ENCODE peak calls at places on chromosomes 6 and 20, in eight cellular contexts. One of them, this sample, is unnamed.

GRCh38 chr6:154482858-154483257 is 27.6 kb downstream of the CNKSR3 start:
- DNase-seq in fibroblast of lung: no peak
- DNase-seq in nephron progenitor cell: no peak
- DNase-seq in hepatocyte: no peak
- DNase-seq in AG10803: peak
- DNase-seq in CD8-positive, alpha-beta T cell: no peak
- DNase-seq in CD4-positive, alpha-beta T cell: no peak
- DNase-seq in HFF-Myc: no peak
- DNase-seq in this sample: no peak

GRCh38 chr6:99241905-99242534 is 107.5 kb downstream of the FAXC start:
- DNase-seq in fibroblast of lung: peak
- DNase-seq in nephron progenitor cell: peak
- DNase-seq in hepatocyte: peak
- DNase-seq in AG10803: peak
- DNase-seq in CD8-positive, alpha-beta T cell: no peak
- DNase-seq in CD4-positive, alpha-beta T cell: no peak
- DNase-seq in HFF-Myc: peak
- DNase-seq in this sample: no peak

GRCh38 chr20:51533291-51534172 is 9.0 kb downstream of the NFATC2 start:
- DNase-seq in fibroblast of lung: peak
- DNase-seq in nephron progenitor cell: no peak
- DNase-seq in hepatocyte: no peak
- DNase-seq in AG10803: peak
- DNase-seq in CD8-positive, alpha-beta T cell: no peak
- DNase-seq in CD4-positive, alpha-beta T cell: no peak
- DNase-seq in HFF-Myc: no peak
- DNase-seq in this sample: no peak

GRCh38 chr6:30884521-30885480 is 482 bp downstream of the DDR1 start:
- DNase-seq in fibroblast of lung: peak
- DNase-seq in nephron progenitor cell: peak
- DNase-seq in hepatocyte: peak
- DNase-seq in AG10803: no peak
- DNase-seq in CD8-positive, alpha-beta T cell: no peak
- DNase-seq in CD4-positive, alpha-beta T cell: peak
- DNase-seq in HFF-Myc: no peak
- DNase-seq in this sample: no peak

GRCh38 chr20:41654292-41654691 is 36.1 kb upstream of the CHD6 start:
- DNase-seq in fibroblast of lung: no peak
- DNase-seq in nephron progenitor cell: no peak
- DNase-seq in hepatocyte: no peak
- DNase-seq in AG10803: no peak
- DNase-seq in CD8-positive, alpha-beta T cell: no peak
- DNase-seq in CD4-positive, alpha-beta T cell: no peak
- DNase-seq in HFF-Myc: no peak
- DNase-seq in this sample: no peak

GRCh38 chr6:82361631-82362030 is 2.0 kb upstream of the TPBG start:
- DNase-seq in fibroblast of lung: no peak
- DNase-seq in nephron progenitor cell: no peak
- DNase-seq in hepatocyte: no peak
- DNase-seq in AG10803: no peak
- DNase-seq in CD8-positive, alpha-beta T cell: no peak
- DNase-seq in CD4-positive, alpha-beta T cell: no peak
- DNase-seq in HFF-Myc: no peak
- DNase-seq in this sample: no peak

GRCh38 chr20:43448748-43449535 is 8.8 kb upstream of the SRSF6 start:
- DNase-seq in fibroblast of lung: peak
- DNase-seq in nephron progenitor cell: peak
- DNase-seq in hepatocyte: peak
- DNase-seq in AG10803: peak
- DNase-seq in CD8-positive, alpha-beta T cell: peak
- DNase-seq in CD4-positive, alpha-beta T cell: peak
- DNase-seq in HFF-Myc: no peak
- DNase-seq in this sample: peak

GRCh38 chr6:63560806-63561672 is 11.2 kb upstream of the LOC128125822 start:
- DNase-seq in fibroblast of lung: peak
- DNase-seq in nephron progenitor cell: no peak
- DNase-seq in hepatocyte: no peak
- DNase-seq in AG10803: peak
- DNase-seq in CD8-positive, alpha-beta T cell: no peak
- DNase-seq in CD4-positive, alpha-beta T cell: no peak
- DNase-seq in HFF-Myc: no peak
- DNase-seq in this sample: no peak

DNA sequence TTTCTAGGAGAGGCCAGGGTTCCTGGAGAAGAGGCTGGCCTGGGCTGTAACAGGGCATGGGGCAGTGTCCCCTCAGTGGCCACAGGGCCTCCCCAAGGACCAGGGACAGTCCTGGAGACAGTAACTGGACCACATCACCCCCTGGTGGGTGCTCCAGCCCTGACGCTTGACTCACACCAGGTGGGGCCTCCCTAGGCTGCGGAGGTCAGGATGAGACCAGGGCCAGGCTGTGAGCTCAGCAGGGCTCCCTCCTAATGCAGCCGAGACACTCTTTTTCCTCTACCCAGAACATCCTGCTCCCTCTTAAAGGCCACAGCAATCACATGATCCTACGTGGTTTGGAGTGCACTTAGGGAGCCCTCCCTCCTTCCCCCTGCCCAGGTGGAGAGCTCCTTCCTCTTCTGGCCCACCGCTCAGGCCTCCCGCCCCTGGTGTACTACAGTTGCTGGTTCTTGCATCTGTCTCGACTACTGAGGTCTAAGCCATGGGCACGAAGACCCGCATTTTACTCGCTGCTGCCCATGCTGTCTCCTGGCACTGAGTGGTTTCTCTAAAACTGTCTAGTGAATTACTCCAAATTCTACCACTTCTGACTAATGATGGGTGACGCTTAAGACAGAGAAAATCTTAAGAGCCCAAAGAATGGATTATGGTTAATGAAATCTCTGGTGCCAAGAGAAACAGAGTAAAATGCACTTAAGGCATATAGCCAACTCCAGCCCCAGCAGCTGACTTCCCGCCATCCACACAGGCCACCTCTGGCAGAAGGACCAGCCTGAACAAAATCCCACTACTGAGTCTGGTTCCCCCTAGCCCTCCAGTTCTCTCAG is 166.1 kb upstream of the CST7 start:
- DNase-seq in fibroblast of lung: peak
- DNase-seq in nephron progenitor cell: peak
- DNase-seq in hepatocyte: no peak
- DNase-seq in AG10803: no peak
- DNase-seq in CD8-positive, alpha-beta T cell: no peak
- DNase-seq in CD4-positive, alpha-beta T cell: no peak
- DNase-seq in HFF-Myc: no peak
- DNase-seq in this sample: no peak
- TF ChIP-seq CTCF in fibroblast of lung: no peak
- TF ChIP-seq CTCF in nephron progenitor cell: no peak
- TF ChIP-seq CTCF in hepatocyte: peak
- TF ChIP-seq CTCF in AG10803: no peak
- TF ChIP-seq CTCF in CD8-positive, alpha-beta T cell: no peak
- TF ChIP-seq CTCF in CD4-positive, alpha-beta T cell: no peak
- TF ChIP-seq CTCF in HFF-Myc: peak
- TF ChIP-seq CTCF in this sample: no peak

GRCh38 chr20:22966787-22967464 is 68.2 kb upstream of the SSTR4 start:
- DNase-seq in fibroblast of lung: no peak
- DNase-seq in nephron progenitor cell: no peak
- DNase-seq in hepatocyte: no peak
- DNase-seq in AG10803: no peak
- DNase-seq in CD8-positive, alpha-beta T cell: no peak
- DNase-seq in CD4-positive, alpha-beta T cell: no peak
- DNase-seq in HFF-Myc: no peak
- DNase-seq in this sample: no peak

GRCh38 chr20:22958390-22958789 is 76.7 kb upstream of the SSTR4 start:
- DNase-seq in fibroblast of lung: no peak
- DNase-seq in nephron progenitor cell: no peak
- DNase-seq in hepatocyte: no peak
- DNase-seq in AG10803: no peak
- DNase-seq in CD8-positive, alpha-beta T cell: no peak
- DNase-seq in CD4-positive, alpha-beta T cell: no peak
- DNase-seq in HFF-Myc: no peak
- DNase-seq in this sample: no peak

GRCh38 chr20:22962567-22963439 is 72.3 kb upstream of the SSTR4 start:
- DNase-seq in fibroblast of lung: no peak
- DNase-seq in nephron progenitor cell: no peak
- DNase-seq in hepatocyte: no peak
- DNase-seq in AG10803: no peak
- DNase-seq in CD8-positive, alpha-beta T cell: no peak
- DNase-seq in CD4-positive, alpha-beta T cell: no peak
- DNase-seq in HFF-Myc: no peak
- DNase-seq in this sample: no peak

GRCh38 chr20:22963581-22963980 is 71.5 kb upstream of the SSTR4 start:
- DNase-seq in fibroblast of lung: no peak
- DNase-seq in nephron progenitor cell: no peak
- DNase-seq in hepatocyte: no peak
- DNase-seq in AG10803: no peak
- DNase-seq in CD8-positive, alpha-beta T cell: no peak
- DNase-seq in CD4-positive, alpha-beta T cell: no peak
- DNase-seq in HFF-Myc: no peak
- DNase-seq in this sample: no peak
- TF ChIP-seq CTCF in fibroblast of lung: no peak
- TF ChIP-seq CTCF in nephron progenitor cell: no peak
- TF ChIP-seq CTCF in hepatocyte: no peak
- TF ChIP-seq CTCF in AG10803: no peak
- TF ChIP-seq CTCF in CD8-positive, alpha-beta T cell: no peak
- TF ChIP-seq CTCF in CD4-positive, alpha-beta T cell: no peak
- TF ChIP-seq CTCF in HFF-Myc: no peak
- TF ChIP-seq CTCF in this sample: no peak

GRCh38 chr20:37941992-37942391 is 39.1 kb downstream of the VSTM2L start:
- DNase-seq in fibroblast of lung: no peak
- DNase-seq in nephron progenitor cell: no peak
- DNase-seq in hepatocyte: no peak
- DNase-seq in AG10803: no peak
- DNase-seq in CD8-positive, alpha-beta T cell: no peak
- DNase-seq in CD4-positive, alpha-beta T cell: no peak
- DNase-seq in HFF-Myc: no peak
- DNase-seq in this sample: no peak

GRCh38 chr20:37939701-37940151 is 36.8 kb downstream of the VSTM2L start:
- DNase-seq in fibroblast of lung: no peak
- DNase-seq in nephron progenitor cell: no peak
- DNase-seq in hepatocyte: no peak
- DNase-seq in AG10803: no peak
- DNase-seq in CD8-positive, alpha-beta T cell: no peak
- DNase-seq in CD4-positive, alpha-beta T cell: no peak
- DNase-seq in HFF-Myc: no peak
- DNase-seq in this sample: no peak

GRCh38 chr20:37943033-37943432 is 40.1 kb downstream of the VSTM2L start:
- DNase-seq in fibroblast of lung: no peak
- DNase-seq in nephron progenitor cell: no peak
- DNase-seq in hepatocyte: no peak
- DNase-seq in AG10803: no peak
- DNase-seq in CD8-positive, alpha-beta T cell: no peak
- DNase-seq in CD4-positive, alpha-beta T cell: no peak
- DNase-seq in HFF-Myc: no peak
- DNase-seq in this sample: no peak

GRCh38 chr20:37940161-37940560 is 37.2 kb downstream of the VSTM2L start:
- DNase-seq in fibroblast of lung: no peak
- DNase-seq in nephron progenitor cell: no peak
- DNase-seq in hepatocyte: no peak
- DNase-seq in AG10803: no peak
- DNase-seq in CD8-positive, alpha-beta T cell: no peak
- DNase-seq in CD4-positive, alpha-beta T cell: no peak
- DNase-seq in HFF-Myc: no peak
- DNase-seq in this sample: no peak

DNA sequence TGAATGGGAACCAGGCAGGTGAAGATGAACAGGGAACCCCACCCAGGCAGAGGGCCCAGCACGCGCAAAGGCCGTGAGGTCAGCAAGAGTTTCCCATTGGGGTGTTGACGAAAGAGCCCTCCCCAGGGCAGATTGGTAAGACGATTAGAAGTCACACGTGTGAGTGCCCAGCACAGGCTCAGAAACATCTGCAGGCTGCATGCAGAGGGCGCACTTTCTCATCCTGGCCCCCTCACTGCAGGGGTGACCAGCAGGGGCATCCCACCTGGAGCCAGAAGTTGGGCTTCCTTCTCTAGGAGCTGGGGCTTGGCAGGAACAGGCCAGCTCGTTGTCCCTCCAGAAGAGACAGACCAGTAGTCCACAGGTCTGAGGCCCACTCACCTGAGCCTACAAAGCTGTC is 38.4 kb downstream of the VSTM2L start:
- DNase-seq in fibroblast of lung: no peak
- DNase-seq in nephron progenitor cell: no peak
- DNase-seq in hepatocyte: no peak
- DNase-seq in AG10803: no peak
- DNase-seq in CD8-positive, alpha-beta T cell: no peak
- DNase-seq in CD4-positive, alpha-beta T cell: no peak
- DNase-seq in HFF-Myc: no peak
- DNase-seq in this sample: no peak
- TF ChIP-seq CTCF in fibroblast of lung: no peak
- TF ChIP-seq CTCF in nephron progenitor cell: no peak
- TF ChIP-seq CTCF in hepatocyte: peak
- TF ChIP-seq CTCF in AG10803: no peak
- TF ChIP-seq CTCF in CD8-positive, alpha-beta T cell: no peak
- TF ChIP-seq CTCF in CD4-positive, alpha-beta T cell: no peak
- TF ChIP-seq CTCF in HFF-Myc: peak
- TF ChIP-seq CTCF in this sample: no peak

GRCh38 chr20:15702161-15702560 is 871.1 kb downstream of the KIF16B start:
- DNase-seq in fibroblast of lung: peak
- DNase-seq in nephron progenitor cell: no peak
- DNase-seq in hepatocyte: no peak
- DNase-seq in AG10803: no peak
- DNase-seq in CD8-positive, alpha-beta T cell: no peak
- DNase-seq in CD4-positive, alpha-beta T cell: no peak
- DNase-seq in HFF-Myc: no peak
- DNase-seq in this sample: no peak

GRCh38 chr20:15700147-15700765 is 873.0 kb downstream of the KIF16B start:
- DNase-seq in fibroblast of lung: no peak
- DNase-seq in nephron progenitor cell: no peak
- DNase-seq in hepatocyte: no peak
- DNase-seq in AG10803: no peak
- DNase-seq in CD8-positive, alpha-beta T cell: no peak
- DNase-seq in CD4-positive, alpha-beta T cell: no peak
- DNase-seq in HFF-Myc: no peak
- DNase-seq in this sample: no peak

GRCh38 chr20:15703171-15703911 is 869.9 kb downstream of the KIF16B start:
- DNase-seq in fibroblast of lung: peak
- DNase-seq in nephron progenitor cell: no peak
- DNase-seq in hepatocyte: peak
- DNase-seq in AG10803: no peak
- DNase-seq in CD8-positive, alpha-beta T cell: no peak
- DNase-seq in CD4-positive, alpha-beta T cell: no peak
- DNase-seq in HFF-Myc: no peak
- DNase-seq in this sample: no peak

DNA sequence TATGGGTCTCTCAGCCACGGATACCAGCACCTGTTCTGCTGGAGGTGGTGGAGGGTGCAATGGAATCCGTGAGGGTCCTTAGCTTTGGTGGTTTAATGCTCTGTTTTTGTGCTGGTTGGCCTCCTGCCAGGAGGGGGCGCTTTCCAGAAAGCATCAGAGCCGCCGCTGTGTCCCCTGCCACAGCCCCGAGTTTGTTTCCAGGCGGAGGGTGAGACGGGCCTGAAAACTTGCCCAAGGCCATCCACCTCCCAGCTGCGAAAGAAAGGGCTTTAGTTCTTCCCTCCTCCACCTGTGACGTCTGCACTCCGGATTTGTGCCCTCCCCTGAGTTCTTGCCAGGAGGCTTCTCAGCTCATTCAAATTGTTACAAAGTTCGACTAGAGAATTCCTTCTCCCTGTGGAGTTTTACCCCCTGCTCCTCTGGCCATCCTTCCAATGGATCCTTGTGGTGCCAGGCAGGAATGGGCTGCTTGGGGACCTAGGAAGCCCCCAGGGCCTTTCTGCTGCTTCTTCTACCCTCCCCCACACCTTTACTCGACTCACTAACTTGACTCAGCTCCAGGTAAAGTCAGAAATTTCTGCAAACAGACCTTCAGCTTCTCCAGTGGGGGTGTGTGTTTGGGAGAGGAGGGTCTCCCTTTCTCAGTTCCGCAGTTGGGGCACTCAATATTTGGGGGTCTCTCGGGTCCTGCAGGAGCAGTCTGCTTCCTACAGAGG is 873.7 kb downstream of the KIF16B start:
- DNase-seq in fibroblast of lung: no peak
- DNase-seq in nephron progenitor cell: no peak
- DNase-seq in hepatocyte: no peak
- DNase-seq in AG10803: no peak
- DNase-seq in CD8-positive, alpha-beta T cell: no peak
- DNase-seq in CD4-positive, alpha-beta T cell: no peak
- DNase-seq in HFF-Myc: no peak
- DNase-seq in this sample: no peak
- TF ChIP-seq CTCF in fibroblast of lung: no peak
- TF ChIP-seq CTCF in nephron progenitor cell: no peak
- TF ChIP-seq CTCF in hepatocyte: no peak
- TF ChIP-seq CTCF in AG10803: no peak
- TF ChIP-seq CTCF in CD8-positive, alpha-beta T cell: no peak
- TF ChIP-seq CTCF in CD4-positive, alpha-beta T cell: no peak
- TF ChIP-seq CTCF in HFF-Myc: no peak
- TF ChIP-seq CTCF in this sample: no peak